ENCODE peak calls at places on chromosomes 7 and 10, in ten cellular contexts. V is Peyer's patch, A is body of pancreas, D is prostate gland, E is OCI-LY7, L is mucosa of descending colon, X is astrocyte, P is mammary epithelial cell, R is A549, F is transverse colon. K is an unnamed sample. For H3K4me1, the result is how much of the 10 kb centered on the place peaks cover.

GRCh38 chr7:112892263-112892662 is 102.1 kb upstream of the TMEM168 start:
- DNase-seq in A (no peak), L (no peak), F (no peak), V (no peak), E (no peak), X (peak), P (peak), D (no peak), R (no peak), K (no peak)

GRCh38 chr10:80491251-80492102 is 37.4 kb downstream of the TSPAN14 start:
- DNase-seq in A (no peak), D (no peak), R (no peak), V (no peak), L (no peak), E (no peak), P (no peak), X (no peak), F (no peak), K (no peak)

GRCh38 chr10:49433069-49433468 is 37.2 kb upstream of the DRGX start:
- DNase-seq in D (no peak), X (no peak), L (no peak), P (no peak), A (no peak), E (no peak), V (no peak), F (no peak), R (no peak), K (no peak)

GRCh38 chr10:15897282-15897681 is 37.0 kb upstream of the MINDY3 start:
- DNase-seq in F (no peak), A (no peak), R (no peak), P (peak), V (no peak), L (no peak), X (peak), E (no peak), D (no peak), K (no peak)

GRCh38 chr10:62008943-62009342 is 107.4 kb downstream of the ARID5B start:
- DNase-seq in A (no peak), V (no peak), L (no peak), F (no peak), E (no peak), D (no peak), R (no peak), X (no peak), P (no peak), K (no peak)

GRCh38 chr10:124403548-124403947 is 15.2 kb downstream of the OAT start:
- DNase-seq in L (no peak), P (peak), E (peak), R (peak), X (peak), V (no peak), A (no peak), D (peak), F (no peak), K (peak)

GRCh38 chr7:91832493-91833045 is 47.9 kb downstream of the MTERF1 start:
- DNase-seq in D (no peak), L (no peak), X (no peak), V (no peak), A (no peak), P (peak), E (no peak), F (no peak), R (no peak), K (no peak)

GRCh38 chr7:148711191-148712102 is 12.7 kb downstream of the CUL1 start:
- DNase-seq in R (no peak), X (no peak), A (no peak), P (no peak), E (peak), D (no peak), V (no peak), F (no peak), L (no peak), K (no peak)

GRCh38 chr10:102596506-102596971 is 47.7 kb upstream of the TRIM8 start:
- DNase-seq in E (peak), R (peak), A (peak), X (peak), D (peak), L (no peak), V (no peak), P (peak), F (peak), K (no peak)

GRCh38 chr10:97713828-97714400 is 384 bp downstream of the MARVELD1 start:
- DNase-seq in V (peak), E (peak), P (peak), A (peak), D (peak), F (peak), X (peak), R (peak), L (peak), K (peak)

GRCh38 chr10:101050206-101051069 is 11.4 kb upstream of the KAZALD1 start:
- DNase-seq in V (peak), E (peak), R (no peak), A (peak), D (peak), L (peak), P (no peak), F (peak), X (no peak), K (peak)

GRCh38 chr10:101052285-101052684 is 9.5 kb upstream of the KAZALD1 start:
- DNase-seq in R (no peak), A (no peak), D (no peak), F (no peak), L (no peak), E (no peak), X (peak), P (peak), V (no peak), K (no peak)

GRCh38 chr10:101047268-101047667 is 14.5 kb upstream of the KAZALD1 start:
- DNase-seq in A (no peak), R (no peak), V (no peak), E (no peak), P (no peak), L (peak), D (no peak), F (no peak), X (no peak), K (no peak)

GRCh38 chr10:101046332-101047238 is 15.2 kb upstream of the KAZALD1 start:
- DNase-seq in A (no peak), E (no peak), X (no peak), D (no peak), P (no peak), L (peak), F (no peak), V (no peak), R (no peak), K (no peak)

GRCh38 chr10:101047961-101048892 is 13.6 kb upstream of the KAZALD1 start:
- DNase-seq in V (no peak), D (no peak), F (peak), L (peak), X (no peak), R (no peak), A (no peak), E (no peak), P (no peak), K (no peak)
- TF ChIP-seq CTCF in V (no peak), D (no peak), F (no peak), L (no peak), X (no peak), R (no peak), A (no peak), E (no peak), P (no peak), K (no peak)

DNA sequence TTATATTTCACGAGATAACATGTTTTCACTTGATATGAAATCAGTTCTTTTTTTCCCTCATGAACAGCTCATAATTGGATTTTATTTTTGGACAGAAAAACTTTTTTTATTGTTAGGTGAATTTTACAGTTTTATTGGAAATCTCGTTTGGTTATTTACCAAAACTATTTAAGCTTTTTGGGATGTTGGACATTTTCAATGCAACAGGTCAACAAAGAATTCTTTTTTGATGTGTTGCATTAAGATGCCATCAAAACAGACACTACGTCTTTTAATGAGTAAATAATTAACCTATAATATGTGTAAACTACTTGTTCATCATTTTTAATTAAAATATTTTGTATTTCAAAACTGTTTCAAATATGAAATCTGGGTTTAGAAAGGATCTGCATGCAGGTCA is 5.3 kb downstream of the KMT2E start:
- DNase-seq in V (no peak), A (no peak), P (no peak), R (no peak), E (no peak), X (no peak), F (no peak), L (no peak), D (no peak), K (no peak)
- H3K4me1 ChIP-seq in V (under half), A (half or more), P (under half), R (half or more), E (half or more), X (under half), F (half or more), L (under half), D (under half), K (half or more)

DNA sequence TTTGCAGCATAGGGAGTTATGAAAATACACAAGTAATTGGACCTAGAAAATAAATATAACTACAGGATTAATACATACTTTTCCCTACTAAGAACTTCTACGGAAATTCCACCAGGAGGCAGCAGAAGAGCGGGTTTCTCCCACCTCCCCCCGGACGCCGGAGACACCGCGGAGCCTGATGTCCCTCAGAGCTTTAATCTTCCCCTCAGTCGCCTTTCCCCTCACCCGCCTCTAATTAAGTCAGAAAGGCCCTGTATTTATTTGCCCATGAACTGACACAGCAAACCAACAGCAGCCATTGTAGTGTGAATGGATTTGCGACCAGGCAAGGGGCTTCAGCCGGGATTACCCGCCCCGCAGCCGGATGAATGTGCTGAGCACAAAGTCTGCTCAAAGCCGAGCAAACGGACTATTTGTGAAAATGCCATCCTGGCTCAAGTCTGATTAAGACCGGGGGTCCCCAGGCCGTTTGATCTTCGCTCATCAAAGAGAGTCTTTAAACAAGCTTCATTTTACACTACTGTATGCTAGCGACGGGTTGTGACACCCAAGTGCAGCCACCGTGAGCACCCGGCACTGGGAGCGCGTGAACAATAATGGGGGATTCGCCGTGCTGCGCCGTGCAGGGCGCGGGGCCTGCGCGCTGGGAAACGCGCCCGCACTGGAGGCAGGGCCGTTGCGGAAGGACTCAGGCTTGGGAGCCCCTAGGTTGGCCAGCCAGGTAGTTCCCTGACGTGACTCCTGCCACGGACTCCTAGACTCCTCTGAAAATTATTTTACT is 5.6 kb upstream of the DKK1 start:
- DNase-seq in D (peak), R (peak), V (no peak), X (peak), L (no peak), F (peak), E (peak), A (peak), P (peak), K (peak)
- TF ChIP-seq CTCF in D (peak), R (peak), V (no peak), X (peak), L (peak), F (peak), E (peak), A (peak), P (peak), K (peak)

DNA sequence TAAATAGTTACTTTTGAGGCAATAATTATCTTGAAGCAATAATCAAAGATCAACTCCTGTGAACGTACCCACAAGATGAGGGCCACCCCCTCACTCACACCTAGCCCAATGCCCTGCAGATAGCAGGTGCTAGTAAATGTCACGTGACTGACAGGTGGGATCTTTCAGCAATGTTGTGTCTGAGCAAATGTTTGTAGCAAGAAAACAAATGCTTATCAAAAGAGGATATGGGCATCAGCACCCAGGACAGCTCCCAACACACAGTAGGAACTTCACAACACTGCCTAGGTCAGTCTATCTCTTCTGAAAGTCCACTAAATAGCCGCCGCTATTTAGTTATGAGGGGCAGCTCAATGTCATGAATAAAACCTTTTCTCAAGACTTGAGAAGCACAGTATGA is 120.8 kb upstream of the PDLIM1 start:
- DNase-seq in L (no peak), X (no peak), V (no peak), E (no peak), A (no peak), R (no peak), F (no peak), P (no peak), D (no peak), K (no peak)
- H3K4me1 ChIP-seq in L (under half), X (under half), V (under half), E (under half), A (under half), R (under half), F (under half), P (under half), D (under half), K (half or more)

GRCh38 chr10:114405011-114405350 is 679 bp upstream of the AFAP1L2 start:
- DNase-seq in R (peak), E (no peak), A (peak), P (peak), D (no peak), F (peak), X (no peak), L (peak), V (no peak), K (no peak)
- TF ChIP-seq CTCF in R (no peak), E (no peak), A (no peak), P (no peak), D (no peak), F (no peak), X (no peak), L (no peak), V (no peak), K (no peak)

DNA sequence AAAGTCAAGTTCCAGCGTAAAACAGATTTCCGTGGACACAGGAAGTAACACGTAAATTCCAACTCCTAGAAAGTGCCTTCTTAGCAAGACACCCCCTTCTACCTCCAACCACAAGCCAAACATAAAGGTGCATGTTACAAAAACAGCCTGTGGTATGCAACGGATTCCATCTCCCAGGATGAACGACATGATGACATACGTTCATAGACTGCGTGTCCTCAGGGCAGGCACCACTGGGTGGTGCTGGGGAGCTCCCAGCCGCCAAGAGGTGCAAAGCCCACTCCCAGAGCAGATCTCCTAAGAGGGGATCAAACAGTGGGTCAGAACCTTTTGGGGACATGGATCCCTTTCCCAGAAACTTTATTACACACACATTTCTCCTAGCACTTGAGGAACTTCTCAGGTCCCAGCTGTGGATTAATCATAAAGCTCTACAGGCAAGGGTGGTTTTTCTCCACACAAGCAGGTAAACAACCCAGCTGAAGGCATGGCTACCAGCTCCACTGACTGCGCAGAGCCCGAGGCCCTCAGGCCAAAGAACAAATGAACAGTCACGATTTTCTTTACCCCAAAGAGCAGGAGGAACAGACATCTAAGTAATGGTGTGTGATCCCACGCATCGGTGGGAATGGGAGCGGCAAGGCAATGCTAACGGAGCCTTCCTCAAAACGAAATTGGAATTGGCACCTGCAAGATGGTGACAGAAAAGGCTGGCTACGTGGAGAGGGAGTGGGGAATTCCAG is 13.8 kb downstream of the PSAP start:
- DNase-seq in L (no peak), F (no peak), R (peak), A (no peak), D (no peak), X (no peak), E (peak), P (peak), V (no peak), K (no peak)
- H3K4me1 ChIP-seq in L (under half), F (half or more), R (half or more), A (half or more), D (under half), X (half or more), E (half or more), P (half or more), V (under half), K (half or more)

DNA sequence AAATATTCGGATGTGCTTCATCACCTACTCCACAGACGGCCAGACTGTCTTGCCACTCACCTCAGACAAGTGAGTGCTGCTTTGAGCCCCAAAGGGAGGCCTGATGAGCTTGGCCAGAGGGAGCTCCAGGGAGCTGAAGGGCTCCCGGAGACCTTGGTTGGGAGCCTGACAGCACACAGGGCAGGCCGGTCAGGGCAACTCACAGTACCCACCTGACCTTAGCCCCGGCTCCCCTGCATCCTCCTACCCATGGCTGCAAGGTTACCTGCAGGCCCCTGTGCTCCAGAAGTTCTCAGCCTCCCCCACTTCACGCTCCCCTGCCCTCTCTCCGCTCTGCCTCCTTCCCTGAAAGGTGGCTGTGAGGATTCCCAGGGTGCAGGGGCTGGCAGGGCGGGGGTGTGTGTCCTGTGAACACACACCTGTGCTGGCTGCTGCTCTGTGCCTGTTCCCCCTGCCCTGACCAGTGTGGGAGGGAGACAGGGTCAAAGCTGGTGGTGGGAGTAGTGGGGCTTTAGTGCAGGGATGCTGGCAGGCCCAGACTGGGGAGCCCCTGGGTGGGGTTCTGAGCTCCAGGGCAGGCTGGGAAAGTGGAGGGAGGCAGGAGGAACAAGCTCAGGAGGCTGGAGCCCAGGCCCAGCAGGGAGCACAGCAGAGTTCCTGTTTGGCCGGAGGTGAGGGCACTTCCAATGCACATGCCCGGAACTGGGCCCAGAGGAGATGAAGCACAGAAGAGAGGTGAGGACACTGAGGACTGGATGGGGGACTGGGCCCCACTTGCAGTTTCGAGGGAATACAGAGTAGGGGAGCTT is 7.2 kb downstream of the ANTXRL start:
- DNase-seq in P (no peak), E (peak), F (peak), A (peak), X (no peak), D (no peak), R (no peak), L (peak), V (no peak), K (no peak)
- TF ChIP-seq CTCF in P (peak), E (peak), F (no peak), A (no peak), X (no peak), D (no peak), R (peak), L (no peak), V (no peak), K (peak)

GRCh38 chr7:74478671-74479065 is 25.0 kb downstream of the GTF2IRD1 start:
- DNase-seq in V (no peak), A (no peak), R (no peak), E (no peak), D (no peak), P (no peak), L (no peak), F (no peak), X (no peak), K (no peak)
- H3K4me1 ChIP-seq in V (under half), A (half or more), R (half or more), E (under half), D (under half), P (half or more), L (under half), F (half or more), X (half or more), K (half or more)

DNA sequence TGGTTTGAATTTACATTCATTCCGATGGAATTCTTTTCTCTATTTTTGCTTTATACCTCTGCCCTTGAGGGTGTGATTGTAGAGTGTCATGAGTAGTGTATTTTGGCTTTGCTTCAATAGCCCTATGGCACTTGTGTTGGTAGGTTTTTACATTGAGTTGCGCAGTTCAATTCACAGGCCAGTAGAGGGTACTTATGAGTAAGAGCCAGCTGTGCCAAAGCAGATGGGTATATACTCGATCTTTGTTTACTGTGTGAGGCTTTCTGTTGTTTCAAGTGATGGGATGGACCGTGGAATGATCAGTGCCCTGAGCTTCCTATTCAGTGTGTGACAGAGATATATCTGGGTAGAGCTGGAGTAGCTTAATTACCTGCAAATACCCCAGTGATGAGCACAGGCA is 4.3 kb upstream of the AKR1C3 start:
- DNase-seq in L (no peak), V (no peak), F (no peak), P (peak), X (no peak), D (no peak), A (no peak), R (no peak), E (peak), K (no peak)
- TF ChIP-seq CTCF in L (no peak), V (no peak), F (no peak), P (peak), X (peak), D (no peak), A (no peak), R (no peak), E (peak), K (no peak)

K was measured in heart right ventricle.